ENCODE peak calls at places on chromosomes 2 and 18, in seven cellular contexts. S, U, B, F, C, E and P are unnamed samples. For H3K4me1, the result is how much of the 10 kb centered on the place peaks cover.

GRCh38 chr18:59918320-59918755 is 18.5 kb downstream of the PMAIP1 start:
- DNase-seq in S (no peak), E (peak), C (peak), B (peak), U (peak), F (peak), P (no peak)

GRCh38 chr2:18209934-18210639 is 331.6 kb downstream of the KCNS3 start:
- DNase-seq in S (no peak), B (no peak), U (no peak), F (peak), E (no peak), C (peak), P (no peak)

GRCh38 chr18:69889009-69889408 is 58.7 kb downstream of the CD226 start:
- DNase-seq in C (no peak), F (no peak), S (no peak), E (no peak), U (no peak), B (no peak), P (no peak)

GRCh38 chr2:113832795-113833194 is 57.1 kb upstream of the ACTR3 start:
- DNase-seq in U (no peak), S (no peak), C (no peak), B (no peak), F (no peak), E (no peak), P (no peak)

GRCh38 chr2:162184362-162184761 is 32.3 kb upstream of the GCG start:
- DNase-seq in E (no peak), U (no peak), B (no peak), F (no peak), S (no peak), C (no peak), P (no peak)

GRCh38 chr18:24369420-24369819 is 28.2 kb downstream of the OSBPL1A start:
- DNase-seq in B (no peak), S (no peak), U (no peak), F (no peak), E (no peak), C (no peak), P (no peak)

GRCh38 chr18:36782710-36783109 is 46.1 kb downstream of the TPGS2 start:
- DNase-seq in C (no peak), S (no peak), F (peak), E (no peak), U (no peak), B (no peak), P (no peak)

GRCh38 chr2:147884796-147885195 is 40.0 kb downstream of the ACVR2A start:
- DNase-seq in S (no peak), B (no peak), F (no peak), E (no peak), U (no peak), C (no peak), P (no peak)

GRCh38 chr2:131153529-131153928 is 48.4 kb downstream of the PLEKHB2 start:
- DNase-seq in F (no peak), S (no peak), C (no peak), E (no peak), U (no peak), B (no peak), P (no peak)

GRCh38 chr18:13290856-13291271 is 72.3 kb downstream of the LDLRAD4 start:
- DNase-seq in B (no peak), F (no peak), S (no peak), E (no peak), U (no peak), C (no peak), P (no peak)

GRCh38 chr2:108858894-108859293 is 72.3 kb downstream of the CCDC138 start:
- DNase-seq in F (peak), C (no peak), S (no peak), E (no peak), B (no peak), U (no peak), P (no peak)

GRCh38 chr2:109189751-109190150 is 60.7 kb downstream of the SH3RF3 start:
- DNase-seq in C (no peak), U (no peak), B (no peak), S (no peak), E (no peak), F (no peak), P (no peak)

GRCh38 chr2:206115026-206115578 is 29.1 kb upstream of the INO80D start:
- DNase-seq in U (no peak), F (no peak), C (no peak), S (no peak), B (no peak), E (no peak), P (no peak)

GRCh38 chr2:219544567-219544966 is 739 bp downstream of the TMEM198 start:
- DNase-seq in S (no peak), F (no peak), C (no peak), E (no peak), U (no peak), B (no peak), P (no peak)

GRCh38 chr18:8366656-8367055 is 242.6 kb upstream of the RAB12 start:
- DNase-seq in B (peak), U (no peak), F (no peak), E (no peak), C (no peak), S (no peak), P (no peak)

GRCh38 chr2:28991021-28991420 is 9.9 kb downstream of the TOGARAM2 start:
- DNase-seq in S (peak), C (no peak), F (no peak), E (no peak), U (no peak), B (no peak), P (no peak)

GRCh38 chr2:95328386-95329125 is 31.4 kb downstream of the KCNIP3 start:
- DNase-seq in C (no peak), B (no peak), F (no peak), S (no peak), U (no peak), E (no peak), P (no peak)

DNA sequence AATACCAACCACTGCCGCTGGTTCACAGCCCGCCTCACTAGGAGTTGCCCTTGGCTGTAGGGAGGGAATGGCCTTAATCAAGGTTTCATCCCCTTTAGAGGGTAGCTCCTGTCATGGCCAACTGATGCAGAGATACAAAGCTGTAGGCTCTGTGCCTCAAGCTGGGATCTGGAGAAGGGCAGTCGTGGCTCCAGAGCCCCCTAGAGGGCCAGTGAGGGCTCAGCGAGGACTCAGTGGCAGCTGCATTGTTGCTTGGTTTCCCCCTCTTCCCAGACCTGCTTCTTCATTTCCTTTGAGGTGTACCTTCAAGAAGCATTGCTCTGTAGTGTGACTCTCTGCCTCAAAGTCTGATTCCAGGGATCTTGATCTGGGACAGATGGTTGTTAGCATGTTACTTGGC is 302.1 kb downstream of the LPIN1 start:
- DNase-seq in F (no peak), E (no peak), C (no peak), U (no peak), B (peak), S (no peak), P (no peak)
- H3K4me1 ChIP-seq in F (under half), E (under half), C (under half), U (under half), B (under half), S (under half), P (under half)

GRCh38 chr18:29439398-29439797 is 1262.5 kb upstream of the CDH2 start:
- DNase-seq in S (no peak), B (no peak), C (no peak), E (no peak), U (no peak), F (no peak), P (no peak)
- TF ChIP-seq CTCF in S (no peak), B (peak), C (no peak), E (no peak), U (no peak), F (peak), P (no peak)

DNA sequence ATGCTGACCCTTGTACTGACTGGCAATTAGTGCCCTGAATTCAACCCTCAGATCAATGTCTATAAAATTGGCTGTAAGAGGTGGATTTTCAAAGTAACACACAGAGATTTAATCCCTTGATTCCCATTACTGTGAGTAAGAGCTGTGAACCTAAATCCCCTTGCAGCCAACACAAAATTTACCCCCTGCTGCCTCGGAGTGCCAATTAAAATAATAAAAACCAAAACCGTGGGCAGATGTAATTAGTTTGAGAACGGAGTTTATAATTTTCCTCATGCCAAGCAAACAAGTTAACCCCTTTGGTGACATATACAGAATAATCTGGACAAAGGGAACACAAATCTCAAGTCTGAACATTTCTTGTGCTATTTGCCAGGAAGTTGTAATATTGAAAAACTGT is 55.8 kb upstream of the REV1 start:
- DNase-seq in C (no peak), F (no peak), S (no peak), U (no peak), E (no peak), B (no peak), P (no peak)
- H3K4me3 ChIP-seq in C (no peak), F (no peak), S (no peak), U (no peak), E (no peak), B (no peak), P (no peak)

GRCh38 chr2:216882876-216883275 is 23.0 kb upstream of the TNP1 start:
- DNase-seq in B (peak), U (no peak), E (no peak), C (no peak), S (no peak), F (no peak), P (no peak)

GRCh38 chr2:216888086-216888485 is 28.2 kb upstream of the TNP1 start:
- DNase-seq in E (no peak), C (no peak), B (no peak), S (no peak), F (no peak), U (no peak), P (no peak)

GRCh38 chr2:216884347-216884746 is 24.5 kb upstream of the TNP1 start:
- DNase-seq in C (no peak), B (no peak), E (no peak), F (no peak), S (no peak), U (no peak), P (no peak)

GRCh38 chr2:216887132-216887531 is 27.3 kb upstream of the TNP1 start:
- DNase-seq in U (no peak), B (no peak), F (no peak), C (no peak), S (no peak), E (no peak), P (no peak)

GRCh38 chr2:216885117-216885553 is 25.3 kb upstream of the TNP1 start:
- DNase-seq in E (no peak), C (no peak), F (no peak), U (no peak), S (no peak), B (no peak), P (no peak)
- H3K4me1 ChIP-seq in E (under half), C (under half), F (under half), U (under half), S (under half), B (under half), P (under half)

GRCh38 chr2:13876491-13877037 is 756.0 kb upstream of the LRATD1 start:
- DNase-seq in E (no peak), F (no peak), U (no peak), C (no peak), B (no peak), S (no peak), P (no peak)
- TF ChIP-seq CTCF in E (no peak), F (no peak), U (no peak), C (no peak), B (no peak), S (no peak), P (no peak)

DNA sequence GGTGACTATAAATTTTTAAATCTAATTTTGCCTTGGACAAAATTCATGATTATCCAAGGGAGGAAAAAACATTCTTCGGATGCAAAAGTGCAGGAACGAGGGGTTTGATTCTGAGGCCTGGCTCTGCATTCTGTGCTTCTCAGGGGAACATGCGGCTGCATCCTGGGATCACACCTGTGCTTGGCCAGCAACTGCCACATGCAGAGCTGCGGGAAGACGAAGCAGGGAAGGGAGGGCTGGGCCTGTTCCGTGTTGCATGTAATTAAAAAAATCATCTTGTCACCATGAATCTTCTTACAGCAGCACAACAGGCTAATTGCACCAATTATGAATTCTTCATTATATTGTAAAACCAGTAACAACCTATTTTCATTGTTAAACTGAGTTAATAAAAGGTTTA is 158.0 kb upstream of the ALKAL2 start:
- DNase-seq in U (no peak), F (no peak), S (no peak), E (no peak), B (no peak), C (no peak), P (no peak)
- H3K4me3 ChIP-seq in U (no peak), F (no peak), S (no peak), E (no peak), B (no peak), C (no peak), P (no peak)

GRCh38 chr2:86000938-86001312 is 104.8 kb downstream of the POLR1A start:
- DNase-seq in C (no peak), F (no peak), S (no peak), E (no peak), B (no peak), U (no peak), P (no peak)
- H3K4me1 ChIP-seq in C (under half), F (under half), S (under half), E (under half), B (under half), U (under half), P (under half)